ENCODE peak calls at places on chromosomes 1 and 21, in four cellular contexts. S is Peyer's patch, P is prostate gland, N is ovary. W is an unnamed sample.

GRCh38 chr1:234570336-234570735 is 39.6 kb downstream of the IRF2BP2 start:
- DNase-seq in S (no peak), P (no peak), N (no peak), W (no peak)

GRCh38 chr1:230066466-230067404 is at the start of gene GALNT2:
- DNase-seq in S (peak), P (peak), N (peak), W (peak)

GRCh38 chr1:65924471-65924870 is 131.8 kb downstream of the PDE4B start:
- DNase-seq in S (no peak), P (no peak), N (no peak), W (no peak)

GRCh38 chr1:94667716-94668282 is 126.2 kb upstream of the F3 start:
- DNase-seq in S (no peak), P (no peak), N (no peak), W (no peak)

GRCh38 chr1:53104289-53104913 is 38.0 kb downstream of the SLC1A7 start:
- DNase-seq in S (no peak), P (no peak), N (peak), W (no peak)

GRCh38 chr1:8427986-8428385 is 110.1 kb downstream of the SLC45A1 start:
- DNase-seq in S (no peak), P (no peak), N (no peak), W (no peak)

GRCh38 chr1:37157634-37158033 is 123.3 kb upstream of the GRIK3 start:
- DNase-seq in S (no peak), P (no peak), N (no peak), W (no peak)

GRCh38 chr1:207644852-207645631 is at the start of gene CR1L:
- DNase-seq in S (peak), P (peak), N (peak), W (peak)

GRCh38 chr1:200767326-200767725 is 28.6 kb downstream of the CAMSAP2 start:
- DNase-seq in S (no peak), P (no peak), N (no peak), W (no peak)

GRCh38 chr1:246267896-246268295 is 239.2 kb downstream of the SMYD3 start:
- DNase-seq in S (no peak), P (no peak), N (no peak), W (no peak)

GRCh38 chr1:185062710-185063370 is 17.5 kb downstream of the RNF2 start:
- DNase-seq in S (no peak), P (no peak), N (no peak), W (no peak)

GRCh38 chr21:41816583-41817165 is 49.8 kb upstream of the RIPK4 start:
- DNase-seq in S (peak), P (peak), N (peak), W (peak)

GRCh38 chr1:65512383-65512782 is 91.9 kb downstream of the LEPR start:
- DNase-seq in S (no peak), P (no peak), N (no peak), W (no peak)

GRCh38 chr1:205989786-205990185 is 13.4 kb downstream of the RAB7B start:
- DNase-seq in S (no peak), P (no peak), N (no peak), W (no peak)

GRCh38 chr1:244335456-244335855 is 116.3 kb downstream of the ADSS2 start:
- DNase-seq in S (no peak), P (no peak), N (no peak), W (no peak)

GRCh38 chr1:9121891-9122409 is 7.0 kb downstream of the GPR157 start:
- DNase-seq in S (no peak), P (no peak), N (no peak), W (no peak)

GRCh38 chr1:152622803-152623202 is at the start of gene LCE3A:
- DNase-seq in S (no peak), P (no peak), N (peak), W (no peak)

GRCh38 chr1:163807331-163807730 is 485.6 kb downstream of the NUF2 start:
- DNase-seq in S (no peak), P (no peak), N (no peak), W (no peak)

GRCh38 chr1:48249868-48250267 is 27.4 kb downstream of the SLC5A9 start:
- DNase-seq in S (no peak), P (no peak), N (no peak), W (no peak)

GRCh38 chr1:177334276-177334675 is 163.5 kb downstream of the BRINP2 start:
- DNase-seq in S (no peak), P (no peak), N (no peak), W (no peak)

GRCh38 chr1:155864393-155864792 is 5.0 kb downstream of the SYT11 start:
- DNase-seq in S (no peak), P (no peak), N (no peak), W (no peak)

GRCh38 chr1:171290611-171291010 is 23.4 kb upstream of the FMO4 start:
- DNase-seq in S (no peak), P (no peak), N (no peak), W (no peak)

GRCh38 chr1:22729921-22730320 is 19.3 kb downstream of the EPHB2 start:
- DNase-seq in S (no peak), P (no peak), N (no peak), W (no peak)

GRCh38 chr1:39852214-39852791 is 31.0 kb downstream of the TRIT1 start:
- DNase-seq in S (no peak), P (peak), N (no peak), W (no peak)

GRCh38 chr1:206556047-206556747 is 48.9 kb downstream of the RASSF5 start:
- DNase-seq in S (no peak), P (no peak), N (no peak), W (no peak)

GRCh38 chr1:208239518-208240381 is 4.4 kb downstream of the PLXNA2 start:
- DNase-seq in S (peak), P (no peak), N (peak), W (no peak)

GRCh38 chr1:226487921-226488320 is 60.6 kb upstream of the STUM start:
- DNase-seq in S (no peak), P (no peak), N (no peak), W (no peak)

GRCh38 chr1:99544328-99544727 is 101.6 kb upstream of the PALMD start:
- DNase-seq in S (no peak), P (no peak), N (no peak), W (no peak)

GRCh38 chr1:3803905-3804626 is 7.8 kb upstream of the LRRC47 start:
- DNase-seq in S (no peak), P (no peak), N (no peak), W (no peak)

GRCh38 chr1:60348884-60349283 is 275.3 kb upstream of the C1orf87 start:
- DNase-seq in S (no peak), P (no peak), N (no peak), W (no peak)

GRCh38 chr1:246753670-246754535 is 29.7 kb downstream of the SCCPDH start:
- DNase-seq in S (peak), P (peak), N (peak), W (no peak)

GRCh38 chr1:67741121-67741520 is 56.1 kb downstream of the GADD45A start:
- DNase-seq in S (no peak), P (no peak), N (no peak), W (no peak)

GRCh38 chr1:43552813-43553212 is 22.1 kb downstream of the PTPRF start:
- DNase-seq in S (no peak), P (peak), N (peak), W (no peak)

GRCh38 chr21:26331581-26331980 is 161.0 kb upstream of the APP start:
- DNase-seq in S (no peak), P (no peak), N (no peak), W (no peak)

GRCh38 chr1:32263744-32264143 is 12.7 kb downstream of the LCK start:
- DNase-seq in S (no peak), P (no peak), N (no peak), W (no peak)

GRCh38 chr1:107230121-107230520 is 89.3 kb downstream of the NTNG1 start:
- DNase-seq in S (no peak), P (no peak), N (no peak), W (no peak)

GRCh38 chr1:159854101-159854692 is 8.3 kb downstream of the VSIG8 start:
- DNase-seq in S (peak), P (peak), N (peak), W (peak)

GRCh38 chr21:15506086-15506485 is 223.7 kb upstream of the USP25 start:
- DNase-seq in S (no peak), P (no peak), N (no peak), W (no peak)
- TF ChIP-seq POLR2A in S (no peak), P (no peak), N (no peak), W (no peak)

GRCh38 chr1:116368241-116368640 is 4.8 kb upstream of the ATP1A1 start:
- DNase-seq in S (no peak), P (no peak), N (no peak), W (no peak)

GRCh38 chr1:116365353-116365780 is 7.7 kb upstream of the ATP1A1 start:
- DNase-seq in S (no peak), P (no peak), N (no peak), W (no peak)

GRCh38 chr1:116367256-116367949 is 5.6 kb upstream of the ATP1A1 start:
- DNase-seq in S (no peak), P (no peak), N (no peak), W (no peak)

GRCh38 chr1:116362050-116362449 is 11.0 kb upstream of the ATP1A1 start:
- DNase-seq in S (peak), P (no peak), N (no peak), W (no peak)

DNA sequence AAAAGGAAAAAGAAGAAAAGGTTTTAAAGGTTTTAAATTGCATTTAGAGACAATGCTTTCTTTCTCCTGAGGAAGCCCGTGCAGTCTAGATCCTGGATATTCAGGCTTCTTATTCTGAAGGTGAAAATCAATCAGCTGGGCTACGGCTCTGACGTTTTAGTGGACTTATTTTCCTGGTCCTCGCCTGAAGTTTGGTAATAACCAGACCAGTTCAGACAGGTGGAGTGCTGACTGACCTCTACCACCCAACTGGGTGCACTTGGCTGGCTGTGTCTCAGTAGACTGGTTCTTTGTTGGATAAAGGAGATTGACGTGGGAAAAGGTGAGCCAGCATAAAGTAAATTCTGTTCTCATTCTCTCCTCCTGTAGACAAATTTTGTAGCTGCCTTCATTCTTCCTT is 7.2 kb upstream of the ATP1A1 start:
- DNase-seq in S (no peak), P (no peak), N (no peak), W (no peak)
- H3K27ac ChIP-seq in S (no peak), P (no peak), N (no peak), W (no peak)

DNA sequence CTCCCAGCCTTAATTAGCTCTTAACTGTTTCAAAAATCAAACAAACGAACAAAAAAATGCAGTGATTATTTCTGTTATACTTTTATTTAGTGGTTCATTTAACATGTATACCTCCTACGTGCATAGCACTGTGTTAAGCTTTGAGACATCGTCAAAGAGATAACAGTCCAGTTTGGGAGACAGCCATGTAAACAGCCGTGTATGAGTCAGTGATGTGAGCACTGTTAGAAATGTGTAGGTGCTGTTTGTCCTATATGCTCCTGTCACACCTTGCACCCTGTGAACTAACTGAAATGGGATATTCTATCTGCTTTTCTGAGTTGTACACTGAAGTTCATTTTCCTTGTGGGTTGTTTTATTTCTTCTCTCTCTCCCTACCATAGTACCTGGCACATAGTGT is 109.7 kb upstream of the CACYBP start:
- DNase-seq in S (no peak), P (no peak), N (no peak), W (no peak)
- TF ChIP-seq POLR2A in S (no peak), P (no peak), N (no peak), W (no peak)

DNA sequence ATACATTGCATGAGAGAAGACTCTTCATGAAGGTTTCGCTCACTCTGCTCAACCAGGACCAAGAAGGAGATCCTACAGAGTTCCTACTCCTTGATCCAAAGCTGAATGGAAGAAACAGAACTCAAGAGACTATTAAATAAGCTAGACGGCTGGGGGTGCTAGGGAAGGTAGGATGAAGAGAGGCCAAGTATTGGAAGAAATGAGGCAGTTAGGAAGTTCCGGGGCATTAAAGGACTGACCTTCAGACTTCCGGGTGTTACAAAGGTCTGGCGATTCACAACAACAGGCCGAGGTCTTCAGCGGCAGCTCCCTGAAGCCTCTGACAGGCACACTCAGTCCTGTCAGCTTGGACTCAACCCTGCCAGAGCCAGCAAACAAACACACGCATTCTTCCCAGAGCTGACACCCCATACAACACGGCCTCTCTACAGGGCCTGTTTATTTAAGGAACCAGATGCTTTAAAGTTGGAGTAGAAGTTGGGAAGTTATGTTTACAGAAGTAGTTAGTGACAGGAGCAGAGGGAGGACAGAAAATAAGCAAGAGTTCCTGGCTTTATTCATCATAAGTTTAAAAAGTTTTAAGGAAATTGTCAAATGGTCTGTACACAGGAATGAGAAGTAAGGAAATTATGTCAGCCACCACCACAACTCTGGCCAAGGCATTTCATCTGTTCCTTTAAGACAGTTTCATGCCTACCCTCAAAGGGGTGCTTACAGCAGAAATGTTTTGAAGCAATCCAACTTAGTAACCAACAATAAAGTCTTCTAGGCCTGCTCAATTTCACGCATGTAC is 4.7 kb downstream of the SORT1 start:
- DNase-seq in S (peak), P (peak), N (no peak), W (no peak)
- H3K27ac ChIP-seq in S (peak), P (peak), N (no peak), W (peak)

GRCh38 chr1:169795687-169796086 is 980 bp upstream of the METTL18 start:
- DNase-seq in S (no peak), P (no peak), N (no peak), W (no peak)

GRCh38 chr1:169797281-169797680 is 2.6 kb upstream of the METTL18 start:
- DNase-seq in S (no peak), P (no peak), N (no peak), W (no peak)

GRCh38 chr1:169793730-169794129 is 977 bp downstream of the METTL18 start:
- DNase-seq in S (no peak), P (no peak), N (no peak), W (no peak)

GRCh38 chr1:169796411-169796810 is 1.7 kb upstream of the METTL18 start:
- DNase-seq in S (no peak), P (no peak), N (no peak), W (no peak)

DNA sequence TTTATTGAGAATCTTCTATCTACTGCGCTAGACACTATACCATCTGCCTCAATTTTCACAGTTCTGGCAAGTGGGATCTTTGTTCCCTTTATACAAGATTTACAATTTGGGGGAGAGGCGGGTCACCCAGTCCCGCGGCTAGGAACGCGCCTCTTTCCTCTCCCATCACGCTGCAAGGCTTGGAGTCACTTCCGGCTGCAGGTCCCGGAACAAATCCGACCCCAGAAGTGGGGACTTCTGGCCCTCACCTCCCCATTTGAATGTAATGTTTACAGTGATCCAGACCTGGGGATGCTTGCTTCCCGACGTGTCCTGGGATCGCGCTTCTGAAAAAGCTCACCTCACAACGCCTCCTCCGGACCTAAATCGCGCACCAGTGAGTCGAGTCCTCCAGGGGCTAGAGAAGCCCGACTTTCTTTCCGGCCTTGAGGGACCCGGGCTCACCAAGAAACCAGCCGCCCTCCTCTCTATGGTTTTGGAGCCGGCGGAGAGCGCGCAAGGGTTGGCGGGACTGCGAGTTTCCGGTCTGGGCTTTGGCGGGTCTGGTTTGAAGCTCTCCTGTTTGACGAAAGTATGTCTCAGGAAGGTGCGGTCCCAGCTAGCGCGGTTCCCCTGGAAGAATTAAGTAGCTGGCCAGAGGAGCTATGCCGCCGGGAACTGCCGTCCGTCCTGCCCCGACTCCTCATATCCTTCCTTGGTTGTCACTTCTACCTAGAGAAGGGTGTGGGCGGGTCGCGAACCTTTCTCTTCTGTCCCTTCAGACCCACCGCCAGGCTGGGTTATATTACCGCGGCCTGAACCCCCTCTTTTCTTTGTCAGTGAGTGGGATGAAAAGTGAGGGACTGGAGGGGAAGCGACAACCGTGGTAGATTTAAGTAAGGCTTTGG is at the start of gene METTL18:
- DNase-seq in S (peak), P (peak), N (peak), W (peak)
- TF ChIP-seq POLR2A in S (no peak), P (no peak), N (peak), W (no peak)

GRCh38 chr1:183000161-183000560 is 23.1 kb upstream of the LAMC1 start:
- DNase-seq in S (no peak), P (no peak), N (no peak), W (no peak)
- H3K27ac ChIP-seq in S (no peak), P (no peak), N (no peak), W (no peak)

GRCh38 chr1:44696789-44697188 is 22.3 kb downstream of the ARMH1 start:
- DNase-seq in S (no peak), P (no peak), N (no peak), W (no peak)
- TF ChIP-seq POLR2A in S (no peak), P (no peak), N (no peak), W (no peak)

GRCh38 chr1:29458737-29459550 is 222.6 kb downstream of the PTPRU start:
- DNase-seq in S (no peak), P (no peak), N (no peak), W (peak)

GRCh38 chr1:29457496-29458368 is 221.4 kb downstream of the PTPRU start:
- DNase-seq in S (no peak), P (no peak), N (no peak), W (no peak)

GRCh38 chr1:29455781-29456180 is 219.5 kb downstream of the PTPRU start:
- DNase-seq in S (peak), P (no peak), N (no peak), W (peak)

GRCh38 chr1:29454616-29455380 is 218.5 kb downstream of the PTPRU start:
- DNase-seq in S (no peak), P (no peak), N (no peak), W (peak)

GRCh38 chr1:29456685-29457084 is 220.4 kb downstream of the PTPRU start:
- DNase-seq in S (no peak), P (no peak), N (no peak), W (peak)
- H3K27ac ChIP-seq in S (no peak), P (no peak), N (no peak), W (no peak)

DNA sequence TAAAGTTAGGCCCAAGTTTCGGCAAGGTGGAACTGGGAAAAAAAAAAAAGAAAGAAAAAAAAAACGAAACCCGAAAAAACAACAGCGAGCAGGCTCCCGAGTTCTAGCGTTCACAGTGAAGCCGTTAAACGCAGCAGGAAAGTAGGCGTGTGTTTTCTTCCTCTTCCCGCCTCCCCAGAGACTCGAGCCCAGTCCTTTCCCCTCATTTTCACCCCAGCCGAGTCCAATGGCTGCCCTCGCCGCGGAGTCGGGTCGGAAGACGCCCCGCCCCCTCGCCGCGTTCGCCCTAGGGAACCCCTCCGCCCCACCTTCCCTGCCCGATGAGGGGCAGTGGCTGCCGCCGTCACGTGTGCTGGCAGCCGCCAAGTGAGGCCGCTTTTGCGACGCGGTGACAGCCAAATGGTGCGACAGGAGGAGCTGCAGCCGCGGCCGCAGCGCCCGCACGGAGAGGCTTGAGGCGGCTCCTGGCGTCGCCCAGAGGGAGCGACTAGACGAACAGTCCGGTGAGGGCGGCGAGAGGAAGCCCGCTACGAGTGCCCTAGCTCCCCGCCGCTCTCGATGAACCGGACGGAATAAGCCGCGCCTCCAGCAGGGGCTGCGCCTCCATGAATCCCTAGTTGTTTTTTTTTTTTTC is at the start of gene PKN2:
- DNase-seq in S (peak), P (peak), N (peak), W (peak)
- TF ChIP-seq POLR2A in S (peak), P (peak), N (peak), W (peak)

GRCh38 chr1:116287341-116288200 is 85.5 kb upstream of the ATP1A1 start:
- DNase-seq in S (no peak), P (no peak), N (no peak), W (no peak)
- H3K27ac ChIP-seq in S (no peak), P (no peak), N (no peak), W (no peak)